ENCODE peak calls at places on chromosomes 11 and 22, in six cellular contexts. M, V, R, Z, K and B are unnamed samples. For H3K27me3, the result is how much of the 10 kb centered on the place peaks cover.

GRCh38 chr11:71914617-71915189 is 13.7 kb downstream of the XNDC1N start:
- DNase-seq in K (no peak), R (no peak), V (no peak), M (no peak), Z (no peak), B (no peak)

GRCh38 chr22:23898006-23898974 is 4.1 kb downstream of the MIF start:
- DNase-seq in M (no peak), K (no peak), Z (no peak), V (no peak), R (peak), B (no peak)

GRCh38 chr11:27040302-27041115 is at the start of gene BBOX1:
- DNase-seq in V (peak), K (no peak), M (no peak), R (peak), Z (no peak), B (no peak)

GRCh38 chr11:69217276-69218105 is 61.8 kb downstream of the SMIM38 start:
- DNase-seq in M (no peak), Z (no peak), R (no peak), K (no peak), V (no peak), B (peak)

GRCh38 chr11:126138636-126139540 is 72.6 kb downstream of the RPUSD4 start:
- DNase-seq in M (no peak), V (no peak), R (no peak), K (no peak), Z (no peak), B (no peak)

GRCh38 chr11:88480217-88480616 is 142.7 kb upstream of the CTSC start:
- DNase-seq in K (no peak), V (no peak), R (no peak), M (no peak), Z (no peak), B (no peak)

GRCh38 chr11:36131719-36132349 is 157.4 kb downstream of the COMMD9 start:
- DNase-seq in K (no peak), R (peak), M (peak), V (no peak), Z (peak), B (peak)

GRCh38 chr22:22684605-22685561 is 40.5 kb downstream of the GGTLC2 start:
- DNase-seq in R (peak), M (no peak), V (no peak), Z (peak), K (no peak), B (peak)

GRCh38 chr11:75474878-75475766 is 42.1 kb upstream of the KLHL35 start:
- DNase-seq in V (no peak), Z (peak), R (peak), M (peak), K (peak), B (peak)

GRCh38 chr11:73157141-73158010 is 15.3 kb upstream of the FCHSD2 start:
- DNase-seq in R (no peak), Z (no peak), K (peak), M (no peak), V (no peak), B (no peak)

GRCh38 chr11:1194231-1194976 is 28.5 kb upstream of the MUC5B start:
- DNase-seq in R (no peak), Z (no peak), V (no peak), M (no peak), K (peak), B (peak)

GRCh38 chr11:117419915-117420485 is 92.3 kb downstream of the CEP164 start:
- DNase-seq in V (no peak), K (no peak), R (no peak), M (no peak), Z (no peak), B (no peak)

GRCh38 chr11:69335010-69335409 is 41.1 kb downstream of the MYEOV start:
- DNase-seq in V (no peak), Z (no peak), M (no peak), K (no peak), R (no peak), B (no peak)

GRCh38 chr22:45970709-45971388 is 6.1 kb downstream of the WNT7B start:
- DNase-seq in Z (no peak), M (no peak), V (no peak), R (peak), K (no peak), B (peak)

GRCh38 chr11:8222820-8223512 is 40.7 kb downstream of the LMO1 start:
- DNase-seq in K (peak), V (no peak), M (no peak), Z (no peak), R (no peak), B (peak)

GRCh38 chr22:19527861-19528417 is 3.7 kb upstream of the CLDN5 start:
- DNase-seq in V (no peak), R (no peak), K (no peak), Z (no peak), M (no peak), B (no peak)

GRCh38 chr11:16917941-16918340 is 96.3 kb downstream of the PLEKHA7 start:
- DNase-seq in K (no peak), R (no peak), V (no peak), M (no peak), Z (no peak), B (no peak)

GRCh38 chr11:94557992-94558391 is 9.2 kb upstream of the PIWIL4 start:
- DNase-seq in K (no peak), M (no peak), Z (no peak), V (no peak), R (no peak), B (no peak)

GRCh38 chr22:31085493-31085824 is 4.3 kb downstream of the SMTN start:
- DNase-seq in K (no peak), M (no peak), V (peak), R (peak), Z (no peak), B (no peak)

GRCh38 chr11:7462706-7463105 is 22.6 kb upstream of the OLFML1 start:
- DNase-seq in Z (no peak), K (no peak), V (no peak), M (no peak), R (no peak), B (no peak)

GRCh38 chr11:40104941-40105550 is 1354.4 kb downstream of the LRRC4C start:
- DNase-seq in K (no peak), R (peak), V (no peak), Z (no peak), M (no peak), B (no peak)

GRCh38 chr11:96311120-96311568 is 31.9 kb downstream of the MAML2 start:
- DNase-seq in V (no peak), M (no peak), K (no peak), Z (no peak), R (no peak), B (no peak)

GRCh38 chr22:28600546-28601143 is 79.0 kb downstream of the TTC28 start:
- DNase-seq in M (no peak), Z (no peak), V (no peak), R (peak), K (no peak), B (peak)

GRCh38 chr22:50143096-50143495 is 27.4 kb upstream of the PANX2 start:
- DNase-seq in V (no peak), Z (no peak), R (no peak), M (no peak), K (no peak), B (peak)

DNA sequence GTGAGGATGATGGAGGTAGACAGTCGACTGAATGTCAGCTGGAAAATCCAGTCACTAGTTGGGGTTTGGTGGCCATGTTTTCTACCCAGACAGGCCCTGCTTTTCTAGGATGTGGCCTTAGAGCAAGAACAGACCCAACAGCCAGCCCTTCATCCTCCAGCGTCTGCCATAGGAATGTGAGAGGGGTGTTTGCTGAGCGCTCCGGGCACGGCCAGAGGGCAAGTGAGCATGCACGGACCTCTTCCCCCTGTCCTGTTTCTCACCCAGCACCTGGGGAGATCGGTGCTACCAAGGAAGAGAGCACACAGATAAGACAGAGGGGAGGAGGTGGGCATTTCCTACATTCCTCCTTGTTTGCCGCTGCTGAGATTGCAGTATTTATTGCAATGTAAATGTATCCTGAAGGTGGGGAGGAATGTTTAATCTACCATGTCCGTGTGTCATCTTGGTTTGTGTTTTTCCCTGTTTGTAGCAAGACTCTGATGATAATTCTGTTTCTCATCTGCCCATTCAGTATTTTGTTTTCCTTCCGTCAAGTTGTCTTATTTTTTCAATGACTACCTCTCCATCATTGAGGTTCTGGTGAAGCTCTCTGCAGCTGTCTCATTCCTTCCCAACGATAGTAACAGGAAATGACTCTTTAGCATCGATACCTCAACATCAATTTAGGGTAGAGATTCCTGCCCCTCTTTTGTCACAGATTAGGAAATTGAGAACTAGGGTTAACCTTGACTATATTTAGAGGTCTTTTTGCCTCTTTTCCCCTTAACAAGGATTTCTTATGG is 4.9 kb upstream of the ATF4 start:
- DNase-seq in Z (no peak), V (no peak), R (no peak), K (peak), M (no peak), B (no peak)
- H3K4me3 ChIP-seq in Z (no peak), V (no peak), R (no peak), K (no peak), M (no peak), B (no peak)

GRCh38 chr11:2787816-2788750 is 88.3 kb upstream of the KCNQ1OT1 start:
- DNase-seq in M (no peak), K (no peak), V (no peak), R (peak), Z (no peak), B (peak)

GRCh38 chr11:2789791-2790580 is 90.2 kb upstream of the KCNQ1OT1 start:
- DNase-seq in K (peak), M (no peak), V (peak), Z (no peak), R (no peak), B (peak)

GRCh38 chr11:2790581-2790925 is 90.8 kb upstream of the KCNQ1OT1 start:
- DNase-seq in V (peak), K (peak), M (no peak), R (no peak), Z (peak), B (no peak)

GRCh38 chr11:2788751-2789140 is 89.0 kb upstream of the KCNQ1OT1 start:
- DNase-seq in K (peak), M (no peak), R (no peak), V (no peak), Z (no peak), B (no peak)

DNA sequence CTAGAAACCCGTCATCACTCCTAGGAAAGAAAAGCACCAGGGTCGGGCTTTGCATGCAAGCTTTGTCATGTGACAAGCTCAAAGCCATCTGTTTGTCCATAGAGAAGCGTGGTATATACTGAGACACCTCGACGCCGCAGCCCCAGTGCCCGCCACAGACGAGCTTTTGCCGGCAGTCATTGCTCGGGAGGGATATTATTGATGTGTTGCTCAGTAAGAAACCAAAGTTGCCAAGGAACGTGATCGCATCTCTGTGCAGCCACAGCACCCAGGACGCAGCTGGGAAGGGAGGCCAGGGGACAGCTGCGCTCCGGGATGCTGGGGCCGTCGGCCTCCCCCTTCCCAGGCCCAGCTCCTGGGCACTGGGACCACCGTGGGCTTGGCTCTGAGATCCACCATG is 89.5 kb upstream of the KCNQ1OT1 start:
- DNase-seq in M (no peak), R (no peak), Z (peak), V (no peak), K (peak), B (peak)
- H3K27me3 ChIP-seq in M (under half), R (under half), Z (under half), V (under half), K (under half), B (under half)

DNA sequence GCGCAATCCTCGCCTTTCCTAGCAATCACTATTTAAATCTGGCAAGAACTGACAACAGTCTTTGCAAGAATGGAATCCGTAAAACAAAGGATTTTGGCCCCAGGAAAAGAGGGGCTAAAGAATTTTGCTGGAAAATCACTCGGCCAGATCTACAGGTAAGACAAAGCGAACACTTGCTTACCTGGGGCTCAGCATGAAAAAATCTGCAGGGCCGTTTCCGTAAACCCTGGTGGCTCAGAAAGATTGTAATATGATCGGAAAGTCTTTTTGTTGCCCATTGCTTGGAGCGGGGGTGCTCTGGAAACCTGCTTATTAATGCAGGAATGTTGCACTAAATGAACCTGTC is 257 bp downstream of the SLC17A6 start:
- DNase-seq in Z (no peak), K (no peak), R (peak), V (no peak), M (no peak), B (peak)
- H3K4me3 ChIP-seq in Z (no peak), K (no peak), R (no peak), V (no peak), M (no peak), B (no peak)

GRCh38 chr22:37427711-37428635 is 694 bp upstream of the ELFN2 start:
- DNase-seq in K (no peak), R (no peak), V (no peak), M (no peak), Z (no peak), B (peak)

GRCh38 chr22:37427128-37427710 is at the start of gene ELFN2:
- DNase-seq in V (no peak), R (no peak), Z (no peak), M (no peak), K (no peak), B (peak)

GRCh38 chr22:37430941-37431340 is 3.7 kb upstream of the ELFN2 start:
- DNase-seq in V (no peak), M (no peak), R (no peak), Z (no peak), K (no peak), B (no peak)

GRCh38 chr22:37426532-37427127 is 649 bp downstream of the ELFN2 start:
- DNase-seq in M (no peak), K (no peak), V (no peak), R (no peak), Z (no peak), B (no peak)

GRCh38 chr22:37428649-37429586 is 1.6 kb upstream of the ELFN2 start:
- DNase-seq in Z (peak), K (no peak), V (no peak), R (peak), M (no peak), B (peak)
- H3K27me3 ChIP-seq in Z (under half), K (half or more), V (under half), R (under half), M (half or more), B (under half)

GRCh38 chr11:122310701-122311100 is 194.7 kb upstream of the BLID start:
- DNase-seq in V (no peak), M (no peak), Z (no peak), K (no peak), R (no peak), B (no peak)
- H3K4me3 ChIP-seq in V (no peak), M (no peak), Z (no peak), K (no peak), R (no peak), B (no peak)